ENCODE peak calls at places on chromosomes 7 and 10, in four cellular contexts. W, M, R and S are unnamed samples. For H3K36me3, the result is how much of the 10 kb centered on the place peaks cover.

GRCh38 chr10:61894150-61894549 is 7.3 kb upstream of the ARID5B start:
- DNase-seq in M (no peak), W (no peak), R (no peak), S (no peak)

GRCh38 chr7:45236666-45237065 is 79.1 kb downstream of the RAMP3 start:
- DNase-seq in R (no peak), M (no peak), W (peak), S (no peak)

GRCh38 chr10:102016416-102016815 is 39.6 kb downstream of the ARMH3 start:
- DNase-seq in M (no peak), R (no peak), W (no peak), S (no peak)

GRCh38 chr10:24721254-24722106 is 2.2 kb downstream of the ARHGAP21 start:
- DNase-seq in M (peak), W (peak), R (peak), S (peak)

GRCh38 chr10:67763499-67764011 is 67.6 kb upstream of the CTNNA3 start:
- DNase-seq in W (peak), M (peak), R (peak), S (peak)

GRCh38 chr7:157407512-157408257 is 70.9 kb downstream of the DNAJB6 start:
- DNase-seq in M (no peak), W (no peak), R (no peak), S (no peak)

GRCh38 chr10:12534824-12535223 is 185.5 kb downstream of the CAMK1D start:
- DNase-seq in W (peak), R (no peak), M (peak), S (no peak)

GRCh38 chr7:36726806-36727503 is 2.7 kb upstream of the AOAH start:
- DNase-seq in R (peak), W (no peak), M (no peak), S (no peak)

GRCh38 chr7:148791506-148791905 is 92.6 kb downstream of the EZH2 start:
- DNase-seq in R (no peak), M (no peak), W (no peak), S (no peak)
- H3K36me3 ChIP-seq in R (under half), M (under half), W (under half), S (half or more)

GRCh38 chr7:151231964-151232271 is 365 bp upstream of the CHPF2 start:
- DNase-seq in R (no peak), W (no peak), M (no peak), S (no peak)

GRCh38 chr7:151231080-151231479 is 1.2 kb upstream of the CHPF2 start:
- DNase-seq in M (no peak), W (no peak), R (no peak), S (no peak)

GRCh38 chr7:151233111-151233701 is 923 bp downstream of the CHPF2 start:
- DNase-seq in R (no peak), W (peak), M (peak), S (no peak)

GRCh38 chr7:151233804-151234203 is 1.5 kb downstream of the CHPF2 start:
- DNase-seq in R (no peak), M (no peak), W (no peak), S (no peak)

DNA sequence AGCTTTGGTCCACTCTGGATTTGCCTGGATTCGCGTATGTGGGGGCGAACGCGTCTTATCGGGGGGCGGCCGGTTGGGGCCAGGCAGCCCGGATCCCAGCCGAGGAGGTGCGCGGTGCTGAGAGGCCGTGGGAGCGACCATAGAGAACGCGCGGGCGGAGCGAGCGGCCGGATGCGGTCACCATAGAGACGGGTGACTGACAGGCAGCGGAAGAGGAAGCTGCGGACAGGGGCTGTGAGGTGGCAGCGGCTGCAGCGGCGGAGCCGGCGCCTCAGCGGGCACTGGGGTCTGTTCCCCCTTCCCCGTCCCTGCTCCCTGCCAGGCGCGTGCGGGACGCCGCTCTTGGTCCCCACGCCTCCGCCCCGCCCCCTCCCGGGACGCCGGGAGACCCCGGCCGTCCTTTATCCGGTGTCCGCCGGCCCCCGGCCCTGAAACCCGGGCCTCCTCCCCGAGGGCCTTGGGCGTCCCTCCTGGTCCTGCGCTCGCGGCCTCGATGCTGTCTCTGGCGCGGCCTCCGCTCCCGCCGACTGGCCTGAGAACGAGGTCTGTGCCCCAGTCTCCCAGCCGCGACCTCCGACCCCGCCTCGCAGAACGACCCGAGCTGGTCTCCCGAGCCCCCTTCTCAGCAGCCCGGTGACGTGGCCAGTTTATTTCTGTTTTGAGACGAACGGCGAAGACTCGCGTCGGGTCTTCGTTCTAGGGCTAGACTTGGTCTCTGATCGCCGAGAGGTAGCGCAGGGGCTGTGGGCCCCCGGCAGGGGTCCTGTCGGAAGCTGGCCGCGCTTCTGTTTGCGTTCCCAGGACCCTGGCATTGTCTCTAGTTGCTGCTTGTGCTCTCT is at the start of gene CHPF2:
- DNase-seq in M (peak), W (peak), R (peak), S (peak)
- H3K36me3 ChIP-seq in M (under half), W (under half), R (under half), S (under half)

GRCh38 chr10:125846894-125847293 is 23.5 kb downstream of the BCCIP start:
- DNase-seq in R (no peak), M (no peak), W (no peak), S (no peak)
- H3K36me3 ChIP-seq in R (under half), M (under half), W (under half), S (under half)

DNA sequence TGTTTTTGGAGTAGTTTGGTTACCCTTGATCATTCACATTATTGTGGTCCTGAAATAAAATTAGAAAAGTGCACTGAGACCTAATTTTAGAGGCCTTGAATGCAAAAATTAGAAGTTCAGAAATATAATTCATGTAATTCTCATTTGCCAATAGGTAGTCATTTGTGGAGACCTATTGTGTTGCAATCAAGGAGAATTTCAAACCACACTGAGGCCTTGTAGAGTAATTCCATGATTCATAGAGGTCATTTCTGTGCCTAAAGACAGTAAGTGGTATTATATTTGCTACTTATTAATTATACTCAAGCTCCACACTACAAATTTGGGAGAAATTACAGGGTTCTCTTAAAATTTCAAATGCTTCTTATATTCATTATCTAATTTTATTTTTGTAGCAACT is 946.8 kb upstream of the POT1 start:
- DNase-seq in R (no peak), M (no peak), W (no peak), S (no peak)
- H3K36me3 ChIP-seq in R (under half), M (under half), W (under half), S (under half)

GRCh38 chr7:140769852-140770251 is 73.3 kb downstream of the NDUFB2 start:
- DNase-seq in W (no peak), R (no peak), M (peak), S (no peak)
- H3K36me3 ChIP-seq in W (under half), R (under half), M (under half), S (under half)

GRCh38 chr10:133289761-133290160 is 13.1 kb upstream of the ADAM8 start:
- DNase-seq in M (no peak), W (no peak), R (no peak), S (no peak)
- H3K36me3 ChIP-seq in M (under half), W (half or more), R (under half), S (under half)

GRCh38 chr10:3100093-3100792 is 32.9 kb downstream of the PFKP start:
- DNase-seq in R (no peak), W (no peak), M (no peak), S (no peak)
- H3K36me3 ChIP-seq in R (under half), W (half or more), M (under half), S (under half)

GRCh38 chr7:2013381-2014311 is 219.1 kb downstream of the MAD1L1 start:
- DNase-seq in W (no peak), M (no peak), R (no peak), S (peak)

GRCh38 chr7:2011266-2012043 is 221.3 kb downstream of the MAD1L1 start:
- DNase-seq in W (no peak), M (no peak), R (no peak), S (peak)

GRCh38 chr7:2010551-2011265 is 222.0 kb downstream of the MAD1L1 start:
- DNase-seq in M (no peak), W (no peak), R (no peak), S (peak)

GRCh38 chr7:2012981-2013380 is 219.8 kb downstream of the MAD1L1 start:
- DNase-seq in W (peak), M (no peak), R (no peak), S (peak)

DNA sequence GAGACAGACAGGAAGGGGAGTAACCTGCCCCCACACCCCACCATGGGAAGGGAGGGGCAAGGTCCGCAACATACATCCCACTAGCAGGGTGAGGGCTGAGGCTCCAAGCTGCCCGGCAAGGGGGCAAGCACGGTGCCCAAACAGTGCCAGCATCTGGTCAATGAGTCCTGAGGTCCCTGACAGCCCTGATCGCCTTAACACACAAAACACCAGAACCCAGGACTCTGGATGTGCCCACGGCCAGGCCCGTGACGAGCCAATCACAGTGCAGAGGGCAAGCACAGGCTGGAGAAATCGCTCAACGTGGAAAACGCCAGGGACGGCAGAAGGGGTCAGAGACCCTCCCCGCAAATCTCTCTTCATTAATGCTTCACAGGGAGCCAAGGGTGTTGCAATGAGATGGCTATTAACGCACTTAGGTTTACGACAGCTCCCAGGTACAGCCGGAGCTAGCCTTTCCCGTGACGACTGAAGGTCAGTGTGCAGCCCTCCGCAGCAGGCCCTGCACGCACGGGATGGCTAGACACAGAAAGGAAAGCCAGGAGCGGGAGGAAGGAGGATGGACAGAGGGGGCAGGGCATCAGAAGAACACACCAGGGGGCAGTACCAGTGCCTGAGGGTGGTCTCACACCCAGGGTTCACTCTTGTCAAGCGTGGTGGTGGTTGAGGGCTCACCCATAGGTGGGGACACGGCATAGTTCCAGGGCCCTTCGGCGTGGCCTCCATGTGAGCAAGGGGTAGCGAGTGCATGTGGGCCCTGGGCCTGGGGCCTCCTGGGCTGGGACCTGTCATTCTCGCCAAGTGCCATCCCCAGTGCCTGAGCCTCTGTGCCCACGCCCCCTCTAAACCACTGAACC is 220.5 kb downstream of the MAD1L1 start:
- DNase-seq in R (no peak), M (no peak), W (no peak), S (peak)
- H3K36me3 ChIP-seq in R (under half), M (under half), W (under half), S (under half)

GRCh38 chr7:50389961-50390360 is 60.2 kb downstream of the FIGNL1 start:
- DNase-seq in W (no peak), M (no peak), R (no peak), S (no peak)

GRCh38 chr7:50393076-50393475 is 57.1 kb downstream of the FIGNL1 start:
- DNase-seq in M (no peak), W (no peak), R (no peak), S (no peak)

GRCh38 chr7:50391386-50391785 is 58.8 kb downstream of the FIGNL1 start:
- DNase-seq in R (no peak), W (no peak), M (no peak), S (no peak)

GRCh38 chr7:50382455-50382854 is 67.7 kb downstream of the FIGNL1 start:
- DNase-seq in W (no peak), R (no peak), M (no peak), S (no peak)

GRCh38 chr7:50387351-50387750 is 62.8 kb downstream of the FIGNL1 start:
- DNase-seq in M (no peak), R (no peak), W (no peak), S (no peak)
- H3K36me3 ChIP-seq in M (under half), R (under half), W (under half), S (under half)

GRCh38 chr7:121032645-121033460 is 44.3 kb downstream of the CPED1 start:
- DNase-seq in W (peak), M (no peak), R (no peak), S (no peak)
- H3K36me3 ChIP-seq in W (under half), M (under half), R (under half), S (under half)